ENCODE peak calls at places on chromosomes 11 and 22, in seven cellular contexts. Q is progenitor cell of endocrine pancreas, J is HFFc6, T is BJ, K is Right ventricle myocardium superior, V is astrocyte of the spinal cord, P is T-helper 1 cell. O is an unnamed sample.

GRCh38 chr11:35303596-35304392 is 115.6 kb downstream of the SLC1A2 start:
- DNase-seq in Q (no peak), J (peak; percentile 70), T (peak; percentile 68), K (peak; percentile 53), V (peak; percentile 44), P (no peak), O (no peak)

GRCh38 chr11:8605956-8606355 is 11.9 kb upstream of the STK33 start:
- DNase-seq in Q (no peak), J (no peak), T (no peak), K (no peak), V (no peak), P (no peak), O (no peak)

GRCh38 chr11:61357233-61357893 is 4.3 kb downstream of the CYB561A3 start:
- DNase-seq in Q (no peak), J (no peak), T (no peak), K (no peak), V (no peak), P (no peak), O (no peak)

GRCh38 chr11:127105578-127105977 is 105.0 kb upstream of the KIRREL3 start:
- DNase-seq in Q (no peak), J (no peak), T (no peak), K (no peak), V (no peak), P (no peak), O (no peak)

GRCh38 chr11:32550207-32550606 is 33.4 kb upstream of the EIF3M start:
- DNase-seq in Q (no peak), J (no peak), T (no peak), K (no peak), V (no peak), P (no peak), O (no peak)

GRCh38 chr11:76164081-76164480 is 42.2 kb downstream of the WNT11 start:
- DNase-seq in Q (no peak), J (no peak), T (no peak), K (peak; percentile 16), V (no peak), P (no peak), O (no peak)

GRCh38 chr11:15607361-15608036 is 492.8 kb downstream of the INSC start:
- DNase-seq in Q (no peak), J (no peak), T (no peak), K (no peak), V (no peak), P (no peak), O (no peak)

GRCh38 chr11:102676086-102676485 is 29.5 kb downstream of the MMP27 start:
- DNase-seq in Q (no peak), J (no peak), T (no peak), K (no peak), V (no peak), P (no peak), O (no peak)

GRCh38 chr11:75816561-75817239 is 1.7 kb downstream of the UVRAG start:
- DNase-seq in Q (no peak), J (peak; percentile 9), T (no peak), K (no peak), V (no peak), P (no peak), O (no peak)

GRCh38 chr11:46055371-46055770 is 65.9 kb downstream of the PHF21A start:
- DNase-seq in Q (no peak), J (peak; percentile 59), T (no peak), K (no peak), V (peak; percentile 50), P (no peak), O (no peak)

GRCh38 chr22:20944042-20944441 is 23.0 kb upstream of the AIFM3 start:
- DNase-seq in Q (no peak), J (no peak), T (no peak), K (no peak), V (no peak), P (no peak), O (no peak)

GRCh38 chr11:127273593-127274327 is 273.2 kb upstream of the KIRREL3 start:
- DNase-seq in Q (no peak), J (no peak), T (no peak), K (no peak), V (no peak), P (no peak), O (no peak)

GRCh38 chr11:102458531-102458930 is 6.0 kb upstream of the TMEM123 start:
- DNase-seq in Q (no peak), J (no peak), T (no peak), K (no peak), V (no peak), P (no peak), O (no peak)

GRCh38 chr11:15075162-15075526 is 1.8 kb downstream of the CALCB start:
- DNase-seq in Q (no peak), J (no peak), T (no peak), K (no peak), V (no peak), P (no peak), O (no peak)

GRCh38 chr11:17145972-17146371 is 61.8 kb downstream of the PIK3C2A start:
- DNase-seq in Q (no peak), J (peak; percentile 20), T (no peak), K (no peak), V (no peak), P (no peak), O (no peak)

GRCh38 chr11:32353884-32354283 is 81.5 kb downstream of the WT1 start:
- DNase-seq in Q (no peak), J (no peak), T (no peak), K (no peak), V (no peak), P (no peak), O (no peak)

GRCh38 chr11:68855205-68855978 is 13.7 kb upstream of the CPT1A start:
- DNase-seq in Q (peak; percentile 22), J (peak; percentile 34), T (no peak), K (peak; percentile 72), V (peak; percentile 38), P (peak; percentile 26), O (no peak)

GRCh38 chr22:38069372-38070249 is 12.4 kb downstream of the PICK1 start:
- DNase-seq in Q (no peak), J (peak; percentile 7), T (no peak), K (peak; percentile 87), V (peak; percentile 49), P (no peak), O (peak; percentile 79)

GRCh38 chr11:91299980-91300379 is 924.6 kb upstream of the FAT3 start:
- DNase-seq in Q (no peak), J (no peak), T (no peak), K (no peak), V (peak; percentile 60), P (no peak), O (no peak)

GRCh38 chr11:119685073-119685746 is 43.8 kb downstream of the NECTIN1 start:
- DNase-seq in Q (no peak), J (no peak), T (no peak), K (no peak), V (no peak), P (no peak), O (no peak)

GRCh38 chr22:26732284-26732683 is 74.9 kb downstream of the MIAT start:
- DNase-seq in Q (no peak), J (no peak), T (no peak), K (no peak), V (no peak), P (no peak), O (no peak)

GRCh38 chr11:8355418-8355742 is 91.7 kb upstream of the LMO1 start:
- DNase-seq in Q (no peak), J (no peak), T (no peak), K (no peak), V (no peak), P (no peak), O (no peak)

GRCh38 chr11:77154381-77155081 is 26.5 kb downstream of the MYO7A start:
- DNase-seq in Q (no peak), J (no peak), T (no peak), K (peak; percentile 79), V (no peak), P (no peak), O (peak; percentile 46)

GRCh38 chr11:65411681-65412070 is 10.9 kb upstream of the NEAT1 start:
- DNase-seq in Q (no peak), J (no peak), T (no peak), K (peak; percentile 7), V (no peak), P (no peak), O (no peak)

GRCh38 chr22:48177591-48177990 is 1415.1 kb downstream of the TBC1D22A start:
- DNase-seq in Q (no peak), J (no peak), T (no peak), K (no peak), V (no peak), P (no peak), O (no peak)

GRCh38 chr11:68424101-68424632 is 36.4 kb upstream of the PPP6R3 start:
- DNase-seq in Q (no peak), J (no peak), T (no peak), K (no peak), V (no peak), P (no peak), O (no peak)

GRCh38 chr11:102115557-102115956 is 5.3 kb downstream of the YAP1 start:
- DNase-seq in Q (no peak), J (peak; percentile 30), T (no peak), K (no peak), V (peak; percentile 82), P (no peak), O (no peak)

O was measured in amygdala.